ENCODE peak calls at places on chromosomes 3 and 15, in eight cellular contexts. I is lower leg skin, F is tibial nerve, L is transverse colon, S is GM12891, D is prostate gland, W is sigmoid colon, X is heart left ventricle. E is an unnamed sample.

GRCh38 chr3:23859012-23859743 is 53.4 kb downstream of the UBE2E1 start:
- DNase-seq in D (peak; percentile 52), F (no peak), S (no peak), I (peak; percentile 40), L (no peak), X (no peak), W (no peak), E (peak; percentile 27)

GRCh38 chr3:18100126-18100525 is 325.0 kb downstream of the SATB1 start:
- DNase-seq in D (no peak), X (no peak), L (no peak), I (no peak), W (no peak), S (no peak), F (no peak), E (no peak)

GRCh38 chr3:28575748-28576589 is 227.3 kb upstream of the AZI2 start:
- DNase-seq in X (peak; percentile 19), L (no peak), W (no peak), D (peak; percentile 15), I (no peak), S (no peak), F (no peak), E (no peak)

GRCh38 chr3:86867990-86868389 is 123.0 kb downstream of the VGLL3 start:
- DNase-seq in X (no peak), S (no peak), W (no peak), L (no peak), D (no peak), I (no peak), F (no peak), E (no peak)

GRCh38 chr3:119352235-119352634 is 58.1 kb downstream of the ARHGAP31 start:
- DNase-seq in X (no peak), S (peak; percentile 16), L (no peak), W (no peak), D (no peak), F (no peak), I (no peak), E (no peak)

GRCh38 chr3:141940204-141940776 is 63.8 kb downstream of the ATP1B3 start:
- DNase-seq in D (peak; percentile 91), S (no peak), X (no peak), W (peak; percentile 84), I (peak; percentile 82), L (peak; percentile 69), F (no peak), E (peak; percentile 75)

GRCh38 chr15:43169888-43170287 is 15.3 kb upstream of the CCNDBP1 start:
- DNase-seq in F (no peak), L (no peak), I (no peak), W (no peak), X (no peak), D (no peak), S (no peak), E (no peak)

GRCh38 chr3:66542153-66542552 is 41.3 kb upstream of the LRIG1 start:
- DNase-seq in D (no peak), X (no peak), S (no peak), I (no peak), F (no peak), W (no peak), L (no peak), E (no peak)

GRCh38 chr15:101399431-101399830 is 90.1 kb downstream of the PCSK6 start:
- DNase-seq in L (no peak), W (no peak), S (no peak), F (no peak), X (no peak), D (no peak), I (no peak), E (no peak)

GRCh38 chr3:177041021-177041729 is 156.1 kb downstream of the TBL1XR1 start:
- DNase-seq in F (peak; percentile 60), D (peak; percentile 30), X (no peak), S (no peak), L (no peak), I (peak; percentile 84), W (peak; percentile 84), E (no peak)

GRCh38 chr3:193605876-193606275 is 12.9 kb downstream of the OPA1 start:
- DNase-seq in S (no peak), L (peak; percentile 55), W (no peak), I (peak; percentile 44), D (peak; percentile 42), X (peak; percentile 40), F (peak; percentile 70), E (peak; percentile 29)

GRCh38 chr15:66841953-66842681 is 140.1 kb downstream of the SMAD6 start:
- DNase-seq in L (peak; percentile 83), F (peak; percentile 77), S (no peak), I (peak; percentile 85), W (peak; percentile 95), X (peak; percentile 88), D (peak; percentile 79), E (peak; percentile 89)
- TF ChIP-seq POLR2A in L (no peak), F (no peak), S (no peak), I (no peak), W (no peak), X (peak; percentile 36), D (peak; percentile 13), E (peak; percentile 9)

DNA sequence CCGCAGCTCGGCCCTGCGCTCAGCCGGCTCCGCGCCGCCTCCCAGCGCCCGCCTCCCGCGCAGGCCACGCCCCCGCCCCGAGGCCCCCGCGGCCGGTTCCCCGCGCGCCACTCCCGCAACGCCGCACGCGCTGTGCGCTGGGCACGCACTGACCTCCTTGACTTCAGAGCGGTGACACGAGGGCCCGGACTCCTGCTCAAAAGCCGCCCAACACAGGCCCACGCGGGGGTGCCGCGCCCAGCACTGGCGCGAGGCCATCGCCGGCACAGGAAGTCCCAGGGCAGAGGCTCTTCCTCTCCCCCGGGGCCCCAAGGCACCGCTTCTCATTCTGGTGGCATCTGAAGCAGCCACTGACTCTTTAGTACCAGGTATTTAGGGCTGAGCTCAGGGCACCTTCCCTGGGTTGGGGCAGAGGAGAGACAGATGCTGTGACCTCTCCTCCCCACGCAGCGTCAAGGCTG is 12.4 kb downstream of the TNK2 start:
- DNase-seq in I (no peak), W (peak; percentile 85), X (peak; percentile 68), F (peak; percentile 33), L (peak; percentile 76), D (no peak), S (peak; percentile 67), E (peak; percentile 70)
- TF ChIP-seq POLR2A in I (no peak), W (no peak), X (no peak), F (no peak), L (no peak), D (no peak), S (no peak), E (peak; percentile 41)

DNA sequence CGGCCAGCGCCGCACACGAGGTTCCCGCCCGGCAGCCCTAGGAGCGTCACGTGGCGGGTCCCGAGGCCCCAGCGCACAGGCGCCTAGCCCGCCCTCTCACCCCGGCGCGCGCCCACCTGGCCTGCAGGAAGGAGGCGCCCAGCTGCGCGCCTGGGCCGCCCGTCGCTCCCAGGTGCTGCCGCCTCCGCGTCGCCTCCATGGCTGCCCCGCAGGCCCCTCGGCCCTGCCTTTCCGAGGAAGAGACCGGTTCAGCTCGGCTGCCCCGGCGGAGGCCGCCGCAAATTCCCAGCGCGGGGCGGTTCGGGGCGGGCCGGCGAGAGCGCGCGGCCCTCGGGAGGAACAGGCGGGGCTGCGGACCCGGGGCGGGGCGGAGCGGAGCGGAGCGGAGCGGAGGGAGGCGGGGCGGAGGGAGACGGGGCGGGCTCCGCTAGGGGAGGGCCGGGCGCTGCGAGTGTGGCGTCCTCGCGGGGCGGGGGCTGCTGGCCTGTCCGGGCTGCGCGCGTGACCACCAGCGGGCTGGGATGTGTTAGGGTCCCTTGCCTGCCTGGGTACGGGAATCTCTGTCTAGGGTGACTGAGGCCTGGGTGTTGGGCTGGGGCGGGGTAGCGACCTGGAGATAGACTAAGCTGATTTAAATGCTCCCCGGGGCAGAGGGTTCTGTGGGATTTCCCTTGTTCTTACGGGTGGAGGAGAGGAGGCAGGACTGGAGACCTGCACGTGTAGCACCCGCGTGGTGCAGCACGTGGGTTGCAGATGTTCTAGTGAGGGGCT is at the start of gene CLN6:
- DNase-seq in I (peak; percentile 65), X (peak; percentile 87), S (peak; percentile 89), W (peak; percentile 90), L (peak; percentile 87), F (peak; percentile 53), D (peak; percentile 72), E (peak; percentile 74)
- TF ChIP-seq POLR2A in I (no peak), X (peak; percentile 56), S (no peak), W (no peak), L (peak; percentile 41), F (peak; percentile 6), D (peak; percentile 36), E (peak; percentile 43)

DNA sequence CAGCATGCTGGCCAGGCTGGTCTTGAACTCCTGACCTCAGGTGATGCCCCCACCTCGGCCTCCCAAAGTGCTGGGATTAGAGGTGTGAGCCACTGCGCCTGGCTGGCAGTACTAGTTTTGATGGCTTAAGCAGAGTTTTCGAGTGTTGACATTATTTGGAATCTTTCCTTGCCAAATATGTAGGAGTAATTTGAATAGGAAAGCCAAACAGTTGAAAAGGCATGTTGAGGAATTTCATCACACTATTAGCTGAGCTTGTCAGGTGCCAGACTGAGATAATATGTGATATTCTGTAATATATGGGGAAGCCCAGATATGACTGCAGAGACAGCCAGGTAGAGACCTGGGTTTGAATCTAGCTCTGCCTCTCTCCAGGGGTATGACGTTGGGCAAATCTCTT is 109.3 kb downstream of the SV2B start:
- DNase-seq in W (no peak), X (no peak), I (no peak), F (no peak), L (no peak), S (no peak), D (no peak), E (no peak)
- TF ChIP-seq POLR2A in W (no peak), X (no peak), I (no peak), F (no peak), L (no peak), S (no peak), D (no peak), E (no peak)

DNA sequence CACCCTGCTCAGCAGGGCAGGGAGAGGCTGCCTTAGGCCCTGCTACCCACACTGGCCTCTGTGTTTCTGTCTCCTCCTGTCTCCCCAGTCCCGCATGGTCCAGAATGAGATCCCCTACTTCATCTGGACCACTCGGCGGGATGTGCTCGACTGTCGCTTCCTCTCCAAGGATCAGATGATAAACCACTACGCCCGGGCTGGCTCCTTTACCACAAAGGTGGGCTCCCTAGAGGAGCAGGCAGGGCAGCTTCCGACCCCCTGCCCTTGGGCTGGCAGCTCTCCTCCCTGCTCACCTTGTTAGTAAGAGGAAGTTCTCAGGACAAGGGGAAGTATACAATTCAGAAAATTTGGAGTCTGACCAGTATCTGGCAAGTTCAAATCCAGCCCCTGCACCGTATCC is 5.9 kb downstream of the TTLL3 start:
- DNase-seq in W (no peak), F (no peak), D (no peak), X (no peak), S (no peak), I (no peak), L (no peak), E (no peak)
- TF ChIP-seq POLR2A in W (no peak), F (no peak), D (no peak), X (no peak), S (no peak), I (no peak), L (no peak), E (no peak)

DNA sequence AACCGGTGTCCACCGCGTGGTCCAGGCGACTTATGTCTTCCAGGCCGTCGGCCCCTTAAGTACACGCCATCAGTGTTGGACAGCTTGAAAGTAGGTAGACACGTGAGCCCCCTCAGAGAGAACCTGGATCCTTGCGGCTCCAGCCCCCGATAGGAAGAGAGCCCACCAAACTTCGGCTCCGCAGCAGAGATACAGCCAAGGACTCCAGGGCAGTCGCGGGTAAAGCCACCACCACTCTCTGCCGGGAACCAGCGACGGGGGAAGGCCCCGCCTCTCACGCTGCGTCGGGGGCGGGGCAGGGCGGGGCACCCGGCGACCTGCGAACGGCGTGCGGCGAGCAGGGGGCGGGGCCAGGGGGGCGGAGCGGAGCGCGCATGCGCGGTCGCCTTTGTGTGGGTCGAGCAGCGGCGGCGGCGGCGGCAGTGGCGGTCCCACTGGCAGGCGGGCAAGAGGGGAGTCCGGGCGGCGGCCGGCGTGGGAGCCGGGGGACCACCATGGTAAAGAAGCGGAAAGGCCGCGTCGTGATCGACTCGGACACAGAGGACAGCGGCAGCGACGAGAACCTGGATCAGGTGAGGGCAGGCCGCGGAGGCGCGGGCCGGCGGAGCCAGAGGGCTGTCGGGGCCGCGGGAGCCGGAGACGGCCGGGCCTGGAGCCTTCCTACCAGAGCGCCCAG is at the start of gene RTF1:
- DNase-seq in W (peak; percentile 96), D (peak; percentile 94), L (peak; percentile 97), F (peak; percentile 88), X (peak; percentile 97), S (peak; percentile 88), I (peak; percentile 91), E (peak; percentile 83)
- TF ChIP-seq POLR2A in W (peak; percentile 19), D (peak; percentile 89), L (peak; percentile 76), F (peak; percentile 52), X (peak; percentile 86), S (peak; percentile 82), I (peak; percentile 7), E (peak; percentile 74)